ENCODE peak calls at places on chromosomes 16 and 17, in five cellular contexts. One of them, this sample, is unnamed.

GRCh38 chr16:19879241-19879792 is 5.3 kb downstream of the GPRC5B start:
- DNase-seq in nephron progenitor cell: no peak
- DNase-seq in CD4-positive, alpha-beta T cell: no peak
- DNase-seq in A549: no peak
- DNase-seq in epithelial cell of esophagus: peak
- DNase-seq in this sample: no peak

GRCh38 chr16:81466351-81466960 is 21.8 kb downstream of the CMIP start:
- DNase-seq in nephron progenitor cell: no peak
- DNase-seq in CD4-positive, alpha-beta T cell: no peak
- DNase-seq in A549: no peak
- DNase-seq in epithelial cell of esophagus: peak
- DNase-seq in this sample: no peak

GRCh38 chr17:38894276-38894675 is 24.4 kb downstream of the LASP1 start:
- DNase-seq in nephron progenitor cell: no peak
- DNase-seq in CD4-positive, alpha-beta T cell: no peak
- DNase-seq in A549: no peak
- DNase-seq in epithelial cell of esophagus: no peak
- DNase-seq in this sample: no peak

GRCh38 chr16:31201511-31202401 is 804 bp downstream of the PYCARD start:
- DNase-seq in nephron progenitor cell: peak
- DNase-seq in CD4-positive, alpha-beta T cell: peak
- DNase-seq in A549: no peak
- DNase-seq in epithelial cell of esophagus: peak
- DNase-seq in this sample: no peak

GRCh38 chr16:75341934-75342811 is 90.7 kb upstream of the BCAR1 start:
- DNase-seq in nephron progenitor cell: no peak
- DNase-seq in CD4-positive, alpha-beta T cell: no peak
- DNase-seq in A549: no peak
- DNase-seq in epithelial cell of esophagus: peak
- DNase-seq in this sample: no peak

GRCh38 chr17:17067277-17067676 is 25.0 kb downstream of the MPRIP start:
- DNase-seq in nephron progenitor cell: no peak
- DNase-seq in CD4-positive, alpha-beta T cell: no peak
- DNase-seq in A549: no peak
- DNase-seq in epithelial cell of esophagus: no peak
- DNase-seq in this sample: no peak

GRCh38 chr16:23089111-23089510 is 60.1 kb downstream of the USP31 start:
- DNase-seq in nephron progenitor cell: no peak
- DNase-seq in CD4-positive, alpha-beta T cell: no peak
- DNase-seq in A549: no peak
- DNase-seq in epithelial cell of esophagus: no peak
- DNase-seq in this sample: no peak

GRCh38 chr17:28059675-28060074 is 17.2 kb downstream of the NLK start:
- DNase-seq in nephron progenitor cell: no peak
- DNase-seq in CD4-positive, alpha-beta T cell: no peak
- DNase-seq in A549: no peak
- DNase-seq in epithelial cell of esophagus: no peak
- DNase-seq in this sample: no peak

GRCh38 chr17:69602969-69603368 is 188.5 kb downstream of the MAP2K6 start:
- DNase-seq in nephron progenitor cell: no peak
- DNase-seq in CD4-positive, alpha-beta T cell: no peak
- DNase-seq in A549: no peak
- DNase-seq in epithelial cell of esophagus: no peak
- DNase-seq in this sample: no peak

GRCh38 chr17:28047806-28048205 is 5.3 kb downstream of the NLK start:
- DNase-seq in nephron progenitor cell: no peak
- DNase-seq in CD4-positive, alpha-beta T cell: no peak
- DNase-seq in A549: no peak
- DNase-seq in epithelial cell of esophagus: no peak
- DNase-seq in this sample: no peak

GRCh38 chr16:1333149-1333812 is at the start of gene BAIAP3:
- DNase-seq in nephron progenitor cell: peak
- DNase-seq in CD4-positive, alpha-beta T cell: peak
- DNase-seq in A549: peak
- DNase-seq in epithelial cell of esophagus: peak
- DNase-seq in this sample: peak

GRCh38 chr17:12257176-12257575 is 236.5 kb downstream of the MAP2K4 start:
- DNase-seq in nephron progenitor cell: no peak
- DNase-seq in CD4-positive, alpha-beta T cell: no peak
- DNase-seq in A549: no peak
- DNase-seq in epithelial cell of esophagus: no peak
- DNase-seq in this sample: no peak

GRCh38 chr16:58127033-58127556 is 2.1 kb downstream of the CFAP20 start:
- DNase-seq in nephron progenitor cell: no peak
- DNase-seq in CD4-positive, alpha-beta T cell: no peak
- DNase-seq in A549: no peak
- DNase-seq in epithelial cell of esophagus: peak
- DNase-seq in this sample: no peak

GRCh38 chr16:49848530-49848929 is 7.4 kb downstream of the ZNF423 start:
- DNase-seq in nephron progenitor cell: no peak
- DNase-seq in CD4-positive, alpha-beta T cell: no peak
- DNase-seq in A549: no peak
- DNase-seq in epithelial cell of esophagus: no peak
- DNase-seq in this sample: no peak

GRCh38 chr17:6413073-6413472 is 21.8 kb downstream of the AIPL1 start:
- DNase-seq in nephron progenitor cell: no peak
- DNase-seq in CD4-positive, alpha-beta T cell: no peak
- DNase-seq in A549: peak
- DNase-seq in epithelial cell of esophagus: peak
- DNase-seq in this sample: peak

GRCh38 chr16:86465434-86465833 is 44.9 kb upstream of the FOXF1 start:
- DNase-seq in nephron progenitor cell: no peak
- DNase-seq in CD4-positive, alpha-beta T cell: no peak
- DNase-seq in A549: no peak
- DNase-seq in epithelial cell of esophagus: no peak
- DNase-seq in this sample: no peak

GRCh38 chr16:30526137-30526822 is at the start of gene ZNF768:
- DNase-seq in nephron progenitor cell: peak
- DNase-seq in CD4-positive, alpha-beta T cell: peak
- DNase-seq in A549: peak
- DNase-seq in epithelial cell of esophagus: no peak
- DNase-seq in this sample: peak

GRCh38 chr16:62038646-62039045 is 2.4 kb upstream of the CDH8 start:
- DNase-seq in nephron progenitor cell: no peak
- DNase-seq in CD4-positive, alpha-beta T cell: no peak
- DNase-seq in A549: no peak
- DNase-seq in epithelial cell of esophagus: no peak
- DNase-seq in this sample: no peak

GRCh38 chr16:10622036-10622921 is 41.9 kb upstream of the EMP2 start:
- DNase-seq in nephron progenitor cell: no peak
- DNase-seq in CD4-positive, alpha-beta T cell: no peak
- DNase-seq in A549: no peak
- DNase-seq in epithelial cell of esophagus: no peak
- DNase-seq in this sample: peak

GRCh38 chr17:10058924-10059683 is 139.3 kb downstream of the GAS7 start:
- DNase-seq in nephron progenitor cell: no peak
- DNase-seq in CD4-positive, alpha-beta T cell: no peak
- DNase-seq in A549: no peak
- DNase-seq in epithelial cell of esophagus: no peak
- DNase-seq in this sample: no peak

GRCh38 chr16:6484121-6484520 is 848.5 kb upstream of the RBFOX1 start:
- DNase-seq in nephron progenitor cell: no peak
- DNase-seq in CD4-positive, alpha-beta T cell: no peak
- DNase-seq in A549: no peak
- DNase-seq in epithelial cell of esophagus: no peak
- DNase-seq in this sample: no peak

GRCh38 chr17:60383379-60383778 is 8.6 kb downstream of the USP32 start:
- DNase-seq in nephron progenitor cell: no peak
- DNase-seq in CD4-positive, alpha-beta T cell: no peak
- DNase-seq in A549: no peak
- DNase-seq in epithelial cell of esophagus: no peak
- DNase-seq in this sample: no peak

GRCh38 chr17:17300624-17301568 is 2.3 kb upstream of the NT5M start:
- DNase-seq in nephron progenitor cell: peak
- DNase-seq in CD4-positive, alpha-beta T cell: peak
- DNase-seq in A549: peak
- DNase-seq in epithelial cell of esophagus: peak
- DNase-seq in this sample: no peak

GRCh38 chr17:16474012-16474725 is 17.8 kb downstream of the LRRC75A start:
- DNase-seq in nephron progenitor cell: no peak
- DNase-seq in CD4-positive, alpha-beta T cell: no peak
- DNase-seq in A549: no peak
- DNase-seq in epithelial cell of esophagus: no peak
- DNase-seq in this sample: no peak

DNA sequence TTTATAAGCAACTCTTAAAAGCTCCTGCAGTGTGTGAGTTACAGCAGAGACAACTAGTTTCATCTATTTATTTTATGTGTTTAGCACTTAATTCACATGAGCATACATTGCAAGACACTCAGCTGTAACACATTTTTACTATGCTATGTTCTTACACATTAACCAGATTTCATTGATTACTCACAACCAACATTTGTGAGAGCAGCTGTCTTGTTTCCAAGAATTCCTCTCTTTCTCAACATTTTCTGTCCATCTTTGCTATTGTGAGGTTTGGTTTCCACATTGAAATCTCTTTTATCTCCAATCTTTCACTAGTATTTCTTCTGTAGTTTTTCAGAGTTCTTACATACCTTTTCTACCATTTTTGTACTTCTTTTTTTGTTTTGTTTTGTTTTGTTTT is 51.2 kb downstream of the COPRS start:
- DNase-seq in nephron progenitor cell: no peak
- DNase-seq in CD4-positive, alpha-beta T cell: no peak
- DNase-seq in A549: no peak
- DNase-seq in epithelial cell of esophagus: no peak
- DNase-seq in this sample: no peak
- TF ChIP-seq CTCF in nephron progenitor cell: no peak
- TF ChIP-seq CTCF in CD4-positive, alpha-beta T cell: no peak
- TF ChIP-seq CTCF in A549: no peak
- TF ChIP-seq CTCF in epithelial cell of esophagus: no peak
- TF ChIP-seq CTCF in this sample: no peak

GRCh38 chr17:8140058-8140412 is 12.2 kb downstream of the PER1 start:
- DNase-seq in nephron progenitor cell: no peak
- DNase-seq in CD4-positive, alpha-beta T cell: no peak
- DNase-seq in A549: no peak
- DNase-seq in epithelial cell of esophagus: no peak
- DNase-seq in this sample: no peak

GRCh38 chr17:8137645-8138342 is 13.9 kb upstream of the HES7 start:
- DNase-seq in nephron progenitor cell: no peak
- DNase-seq in CD4-positive, alpha-beta T cell: no peak
- DNase-seq in A549: no peak
- DNase-seq in epithelial cell of esophagus: no peak
- DNase-seq in this sample: no peak

GRCh38 chr17:8138366-8138671 is 13.9 kb downstream of the PER1 start:
- DNase-seq in nephron progenitor cell: no peak
- DNase-seq in CD4-positive, alpha-beta T cell: no peak
- DNase-seq in A549: no peak
- DNase-seq in epithelial cell of esophagus: no peak
- DNase-seq in this sample: no peak

GRCh38 chr17:8140413-8141029 is 11.7 kb downstream of the PER1 start:
- DNase-seq in nephron progenitor cell: no peak
- DNase-seq in CD4-positive, alpha-beta T cell: no peak
- DNase-seq in A549: no peak
- DNase-seq in epithelial cell of esophagus: no peak
- DNase-seq in this sample: no peak

GRCh38 chr17:8138672-8139371 is 13.4 kb downstream of the PER1 start:
- DNase-seq in nephron progenitor cell: peak
- DNase-seq in CD4-positive, alpha-beta T cell: peak
- DNase-seq in A549: peak
- DNase-seq in epithelial cell of esophagus: peak
- DNase-seq in this sample: no peak
- TF ChIP-seq CTCF in nephron progenitor cell: peak
- TF ChIP-seq CTCF in CD4-positive, alpha-beta T cell: peak
- TF ChIP-seq CTCF in A549: peak
- TF ChIP-seq CTCF in epithelial cell of esophagus: peak
- TF ChIP-seq CTCF in this sample: peak

DNA sequence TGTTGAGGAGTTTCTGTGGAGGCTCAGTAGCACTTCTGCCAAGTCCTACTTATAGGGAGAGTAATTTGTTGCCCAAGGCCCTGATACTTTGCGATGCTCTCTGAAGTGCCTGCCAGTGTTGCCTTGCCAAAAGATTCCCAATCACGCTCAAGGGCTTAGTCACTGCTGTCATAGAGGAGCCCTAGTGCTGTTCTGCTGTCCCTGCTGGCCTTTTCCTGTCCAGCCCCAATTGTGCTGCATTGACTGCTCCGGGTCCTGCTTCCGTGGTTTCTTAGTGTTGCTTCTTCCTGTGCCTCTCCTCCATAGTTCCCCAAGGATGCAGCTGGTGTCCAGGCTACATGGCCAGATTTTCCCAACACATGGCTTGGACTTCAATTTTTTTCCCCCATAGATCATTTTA is 13.9 kb downstream of the NUP93 start:
- DNase-seq in nephron progenitor cell: no peak
- DNase-seq in CD4-positive, alpha-beta T cell: no peak
- DNase-seq in A549: no peak
- DNase-seq in epithelial cell of esophagus: peak
- DNase-seq in this sample: no peak
- TF ChIP-seq CTCF in nephron progenitor cell: no peak
- TF ChIP-seq CTCF in CD4-positive, alpha-beta T cell: no peak
- TF ChIP-seq CTCF in A549: no peak
- TF ChIP-seq CTCF in epithelial cell of esophagus: peak
- TF ChIP-seq CTCF in this sample: no peak

GRCh38 chr17:77644981-77645380 is 313.5 kb upstream of the TNRC6C start:
- DNase-seq in nephron progenitor cell: peak
- DNase-seq in CD4-positive, alpha-beta T cell: peak
- DNase-seq in A549: no peak
- DNase-seq in epithelial cell of esophagus: no peak
- DNase-seq in this sample: peak
- TF ChIP-seq CTCF in nephron progenitor cell: no peak
- TF ChIP-seq CTCF in CD4-positive, alpha-beta T cell: peak
- TF ChIP-seq CTCF in A549: no peak
- TF ChIP-seq CTCF in epithelial cell of esophagus: no peak
- TF ChIP-seq CTCF in this sample: peak

DNA sequence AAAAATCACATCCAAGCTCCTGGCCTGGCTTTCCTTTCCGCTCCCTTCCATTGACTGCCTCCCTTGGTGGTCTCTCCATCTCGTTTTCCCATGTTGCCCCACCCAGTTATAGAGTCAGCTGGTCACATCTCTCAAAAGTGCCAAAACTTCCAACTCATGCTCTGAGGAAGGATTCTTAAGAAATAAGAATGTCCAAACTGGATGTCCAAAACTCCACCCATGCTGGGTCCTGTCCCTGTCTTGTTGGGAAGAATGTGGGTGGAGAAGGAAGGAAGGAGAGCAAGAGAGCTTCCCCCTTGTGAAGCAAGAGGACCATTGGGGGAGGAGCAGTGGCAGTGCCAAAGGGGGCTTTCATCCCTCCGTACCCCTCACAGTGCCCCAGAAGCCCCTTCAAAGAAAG is 44.6 kb upstream of the MAP3K14 start:
- DNase-seq in nephron progenitor cell: no peak
- DNase-seq in CD4-positive, alpha-beta T cell: no peak
- DNase-seq in A549: no peak
- DNase-seq in epithelial cell of esophagus: no peak
- DNase-seq in this sample: no peak
- TF ChIP-seq CTCF in nephron progenitor cell: no peak
- TF ChIP-seq CTCF in CD4-positive, alpha-beta T cell: no peak
- TF ChIP-seq CTCF in A549: no peak
- TF ChIP-seq CTCF in epithelial cell of esophagus: no peak
- TF ChIP-seq CTCF in this sample: no peak

This sample was measured in D721Med.